ENCODE peak calls at places on chromosomes 11 and 22, in eight cellular contexts. A is Panc1; M is thyroid gland; N is neural crest cell; U is AG10803; Y is activated CD8-positive, alpha-beta T cell treated with anti-CD3 and anti-CD28 coated beads for 36 hours; C is DND-41; L is WERI-Rb-1. E is an unnamed sample.
A peak's percentile ranks its signal among the peaks of the same experiment; 100 is the strongest.

GRCh38 chr11:21343204-21343603 is 673.8 kb downstream of the NELL1 start:
- DNase-seq in A (no peak), C (no peak), N (no peak), L (no peak), Y (no peak), M (no peak), U (no peak), E (no peak)

GRCh38 chr22:37044634-37045625 is 6.6 kb upstream of the KCTD17 start:
- DNase-seq in Y (peak; percentile 35), A (no peak), U (no peak), M (no peak), L (no peak), C (no peak), N (no peak), E (no peak)

GRCh38 chr11:6468712-6469495 is 4.8 kb downstream of the TRIM3 start:
- DNase-seq in N (peak; percentile 68), U (peak; percentile 51), L (peak; percentile 65), M (peak; percentile 79), A (no peak), C (peak; percentile 31), Y (peak; percentile 45), E (peak; percentile 81)

GRCh38 chr11:102254047-102254446 is 63.2 kb upstream of the BIRC3 start:
- DNase-seq in Y (no peak), A (no peak), L (no peak), C (no peak), M (no peak), U (no peak), N (no peak), E (no peak)

GRCh38 chr11:13368041-13368446 is 90.5 kb downstream of the BMAL1 start:
- DNase-seq in A (no peak), M (no peak), L (no peak), Y (no peak), C (no peak), N (no peak), U (peak; percentile 44), E (no peak)

GRCh38 chr11:93189462-93189861 is 8.3 kb downstream of the SLC36A4 start:
- DNase-seq in N (no peak), L (no peak), Y (no peak), M (no peak), U (no peak), A (no peak), C (no peak), E (no peak)

GRCh38 chr11:67691149-67691548 is 16.7 kb upstream of the ALDH3B2 start:
- DNase-seq in N (no peak), U (no peak), A (no peak), M (no peak), L (no peak), Y (no peak), C (no peak), E (no peak)

GRCh38 chr11:93733474-93733873 is 7.8 kb downstream of the TAF1D start:
- DNase-seq in A (no peak), Y (no peak), L (no peak), C (no peak), M (no peak), N (no peak), U (no peak), E (no peak)

GRCh38 chr22:28544431-28544868 is 135.2 kb downstream of the TTC28 start:
- DNase-seq in U (no peak), L (no peak), A (no peak), N (no peak), Y (no peak), M (no peak), C (no peak), E (no peak)

GRCh38 chr11:2300290-2300935 is 1.3 kb downstream of the C11orf21 start:
- DNase-seq in A (no peak), C (peak; percentile 6), N (no peak), U (no peak), M (no peak), L (peak; percentile 5), Y (peak; percentile 52), E (peak; percentile 19)

GRCh38 chr11:65041206-65042035 is at the start of gene SAC3D1:
- DNase-seq in C (peak; percentile 40), Y (peak; percentile 25), U (no peak), N (no peak), L (peak; percentile 70), A (no peak), M (peak; percentile 62), E (peak; percentile 66)

GRCh38 chr22:19178659-19179471 is at the start of gene SLC25A1:
- DNase-seq in L (peak; percentile 89), N (peak; percentile 86), C (peak; percentile 85), M (peak; percentile 92), Y (peak; percentile 88), A (no peak), U (peak; percentile 79), E (peak; percentile 90)

GRCh38 chr22:17218341-17218740 is 894 bp downstream of the ADA2 start:
- DNase-seq in Y (peak; percentile 24), C (peak; percentile 25), M (no peak), A (no peak), N (no peak), U (no peak), L (no peak), E (no peak)

GRCh38 chr22:17213976-17214375 is 5.3 kb downstream of the ADA2 start:
- DNase-seq in N (peak; percentile 22), U (peak; percentile 18), A (no peak), M (peak; percentile 56), C (peak; percentile 30), Y (peak; percentile 67), L (peak; percentile 31), E (peak; percentile 71)

GRCh38 chr22:17222503-17222902 is 3.3 kb upstream of the ADA2 start:
- DNase-seq in M (no peak), L (no peak), A (no peak), C (no peak), U (no peak), N (no peak), Y (no peak), E (no peak)

GRCh38 chr22:17214416-17215043 is 4.7 kb downstream of the ADA2 start:
- DNase-seq in A (no peak), U (no peak), Y (no peak), L (no peak), N (no peak), M (no peak), C (no peak), E (no peak)

GRCh38 chr22:17217179-17217578 is 2.1 kb downstream of the ADA2 start:
- DNase-seq in U (no peak), N (no peak), C (peak; percentile 39), Y (peak; percentile 47), L (no peak), M (no peak), A (no peak), E (no peak)
- TF ChIP-seq CTCF in U (no peak), N (no peak), C (peak; percentile 27), Y (peak; percentile 50), L (no peak), M (no peak), A (no peak), E (no peak)

GRCh38 chr11:44319552-44320288 is 9.8 kb upstream of the ALX4 start:
- DNase-seq in M (no peak), C (no peak), A (no peak), L (no peak), U (no peak), Y (no peak), N (no peak), E (no peak)
- TF ChIP-seq CTCF in M (no peak), C (no peak), A (no peak), L (no peak), U (no peak), Y (no peak), N (no peak), E (no peak)

DNA sequence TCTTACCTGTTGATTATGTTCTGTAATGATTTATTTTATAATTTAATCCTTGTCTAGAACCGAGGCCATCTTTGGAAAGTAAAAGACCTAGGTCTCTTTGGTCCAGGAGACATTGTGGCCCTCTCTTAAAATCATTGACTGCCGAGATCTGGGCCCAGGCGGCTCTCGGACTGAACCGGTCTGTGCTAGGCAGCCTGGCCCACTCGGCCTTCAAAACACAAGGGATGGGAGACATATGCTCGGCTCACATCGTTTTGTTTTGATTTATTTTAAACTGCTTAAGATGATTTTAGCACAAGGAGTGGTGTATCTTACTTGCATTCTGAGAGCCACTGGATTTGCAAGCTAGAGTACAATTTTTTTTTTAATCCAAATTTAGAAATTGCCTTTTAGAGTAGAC is 80.2 kb upstream of the WNT7B start:
- DNase-seq in A (no peak), U (no peak), C (no peak), M (no peak), N (no peak), Y (no peak), L (no peak), E (no peak)
- TF ChIP-seq CTCF in A (no peak), U (no peak), C (no peak), M (no peak), N (no peak), Y (no peak), L (no peak), E (no peak)

DNA sequence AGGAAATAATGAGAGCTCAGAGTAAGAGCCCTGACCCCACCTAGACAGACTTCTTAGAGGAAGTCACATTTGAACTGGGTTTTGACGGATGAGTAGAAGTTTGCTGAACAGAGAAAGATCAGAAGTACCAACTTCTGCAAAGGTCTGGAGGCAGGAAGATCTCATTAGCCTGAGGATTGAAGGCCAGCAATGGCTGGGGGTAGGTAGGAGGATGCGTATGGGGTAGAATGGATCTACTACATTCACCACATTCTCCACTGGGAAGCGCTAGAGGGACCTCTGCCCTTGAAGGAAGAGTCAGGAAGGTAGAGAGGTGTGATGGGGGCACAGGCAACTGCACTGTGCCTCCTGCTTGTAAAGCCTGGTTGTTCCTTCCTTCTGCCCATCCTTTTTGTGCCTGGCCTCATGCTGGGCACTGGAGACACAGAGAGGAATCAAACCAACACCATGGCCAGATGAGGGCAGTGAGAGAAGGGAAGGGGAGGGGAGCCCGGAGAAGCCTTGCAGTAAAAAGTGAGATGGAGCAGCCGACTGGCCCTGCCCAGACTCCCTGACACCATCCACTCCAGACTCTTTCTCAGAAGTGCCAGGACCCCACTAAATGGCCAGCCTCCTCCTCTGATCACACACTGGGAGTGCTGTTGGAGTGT is 4.9 kb downstream of the TPBGL start:
- DNase-seq in N (no peak), A (no peak), U (no peak), L (peak; percentile 10), Y (no peak), C (no peak), M (no peak), E (no peak)
- TF ChIP-seq CTCF in N (no peak), A (peak; percentile 58), U (no peak), L (peak; percentile 35), Y (no peak), C (no peak), M (no peak), E (no peak)